ENCODE peak calls at places on chromosomes 1 and 21, in six cellular contexts. X is Karpas-422; W is CD8-positive, alpha-beta memory T cell; F is HCT116; H is CD8-positive, alpha-beta T cell; R is colonic mucosa. P is an unnamed sample.
A peak's percentile ranks its signal among the peaks of the same experiment; 100 is the strongest.

GRCh38 chr1:36203554-36204346 is 20.5 kb upstream of the THRAP3 start:
- DNase-seq in H (no peak), W (no peak), R (no peak), X (no peak), F (no peak), P (no peak)

GRCh38 chr1:12166834-12167492 is at the start of gene TNFRSF1B:
- DNase-seq in F (no peak), X (no peak), R (peak; percentile 78), W (peak; percentile 70), H (peak; percentile 50), P (peak; percentile 47)

GRCh38 chr1:240635466-240636256 is 23.7 kb upstream of the GREM2 start:
- DNase-seq in R (no peak), F (no peak), X (no peak), W (no peak), H (no peak), P (no peak)

GRCh38 chr1:42733415-42734200 is 6.4 kb downstream of the CLDN19 start:
- DNase-seq in H (no peak), W (no peak), F (no peak), X (no peak), R (no peak), P (no peak)

GRCh38 chr1:46553506-46553905 is 2.1 kb upstream of the KNCN start:
- DNase-seq in R (no peak), W (no peak), F (no peak), X (no peak), H (no peak), P (no peak)

GRCh38 chr1:169890761-169891538 is 2.7 kb downstream of the SCYL3 start:
- DNase-seq in W (peak; percentile 13), F (no peak), H (peak; percentile 45), R (peak; percentile 75), X (no peak), P (peak; percentile 36)

GRCh38 chr1:18812540-18812939 is 46.9 kb downstream of the TAS1R2 start:
- DNase-seq in F (no peak), R (no peak), W (no peak), X (no peak), H (no peak), P (no peak)

GRCh38 chr1:20154306-20154831 is 15.2 kb downstream of the PLA2G2F start:
- DNase-seq in W (no peak), F (no peak), X (no peak), H (no peak), R (no peak), P (no peak)

GRCh38 chr1:153963850-153964331 is 554 bp upstream of the SLC39A1 start:
- DNase-seq in R (peak; percentile 70), X (peak; percentile 49), F (peak; percentile 56), H (no peak), W (no peak), P (no peak)

GRCh38 chr1:4512622-4513021 is 141.8 kb upstream of the AJAP1 start:
- DNase-seq in R (no peak), X (no peak), H (no peak), F (no peak), W (no peak), P (no peak)

GRCh38 chr1:168079761-168080160 is 57.0 kb downstream of the GPR161 start:
- DNase-seq in F (peak; percentile 56), H (no peak), W (no peak), R (no peak), X (no peak), P (no peak)

GRCh38 chr21:43290529-43291346 is 121.9 kb downstream of the CRYAA start:
- DNase-seq in W (no peak), R (no peak), X (peak; percentile 94), F (no peak), H (no peak), P (no peak)

GRCh38 chr1:67824771-67825170 is 8.5 kb downstream of the GNG12 start:
- DNase-seq in R (no peak), X (no peak), F (no peak), H (no peak), W (no peak), P (no peak)

GRCh38 chr1:93805027-93805426 is 74.0 kb downstream of the DNTTIP2 start:
- DNase-seq in X (no peak), R (no peak), W (no peak), H (no peak), F (no peak), P (no peak)

GRCh38 chr1:93798301-93798700 is 80.7 kb downstream of the DNTTIP2 start:
- DNase-seq in H (no peak), R (no peak), X (no peak), W (no peak), F (no peak), P (no peak)

GRCh38 chr1:93804412-93804811 is 74.6 kb downstream of the DNTTIP2 start:
- DNase-seq in F (no peak), R (no peak), H (no peak), W (no peak), X (no peak), P (no peak)

GRCh38 chr1:93807301-93807930 is 71.6 kb downstream of the DNTTIP2 start:
- DNase-seq in X (no peak), W (no peak), F (no peak), R (no peak), H (no peak), P (no peak)

DNA sequence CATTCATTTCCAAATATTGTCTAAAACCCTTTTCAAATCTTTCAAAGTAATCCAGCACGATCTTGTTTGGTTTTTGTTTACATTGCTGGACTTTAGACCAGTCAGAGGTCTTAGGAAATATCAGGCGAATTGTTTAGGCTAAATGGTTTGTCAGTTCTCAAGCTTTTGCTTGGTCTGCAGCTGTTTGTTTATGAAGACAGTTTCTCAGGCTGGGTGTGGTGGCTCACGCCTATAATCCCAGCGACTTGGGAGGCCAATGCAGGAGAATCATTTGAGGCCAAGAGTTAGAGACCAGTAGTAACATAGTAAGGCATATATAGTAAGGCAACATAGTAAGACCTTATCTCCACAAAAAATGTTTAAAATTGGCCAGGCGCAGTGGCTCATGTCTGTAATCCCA is 77.5 kb downstream of the DNTTIP2 start:
- DNase-seq in H (no peak), W (no peak), R (no peak), F (no peak), X (no peak), P (no peak)
- H3K9me3 ChIP-seq in H (no peaks in the 10 kb centered on the region), W (no peaks in the 10 kb centered on the region), R (no peaks in the 10 kb centered on the region), F (no peaks in the 10 kb centered on the region), X (no peaks in the 10 kb centered on the region), P (no peaks in the 10 kb centered on the region)

GRCh38 chr1:52140633-52141512 is 1.0 kb upstream of the ZFYVE9 start:
- DNase-seq in X (no peak), R (no peak), H (no peak), F (no peak), W (no peak), P (no peak)
- H3K27ac ChIP-seq in X (no peak overlapping the region), R (peak overlapping the region; percentile 86), H (no peak overlapping the region), F (peak overlapping the region; percentile 91), W (no peak overlapping the region), P (no peak overlapping the region)

DNA sequence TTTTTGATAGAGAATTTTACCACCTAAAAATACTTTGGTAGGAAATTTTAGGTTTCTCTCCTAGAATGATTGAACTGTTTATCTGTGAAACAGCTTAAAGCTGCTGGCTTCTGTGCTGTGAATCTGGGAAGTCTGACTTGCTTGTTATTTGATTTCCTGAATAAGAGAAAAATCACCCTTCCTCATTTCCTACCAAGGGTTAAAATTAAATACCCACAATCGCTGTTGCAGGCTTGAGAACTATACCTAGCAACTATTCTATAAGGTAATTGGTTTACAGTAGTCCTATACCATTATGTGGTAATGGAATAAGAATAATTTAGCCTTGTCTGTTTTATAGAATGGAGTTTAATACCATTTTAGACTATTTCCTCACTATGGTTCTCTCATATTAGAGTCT is 198.8 kb upstream of the CACYBP start:
- DNase-seq in X (no peak), R (no peak), F (no peak), H (no peak), W (no peak), P (no peak)
- H3K4me3 ChIP-seq in X (peak overlapping the region; percentile 70), R (no peak overlapping the region), F (no peak overlapping the region), H (peak overlapping the region; percentile 63), W (no peak overlapping the region), P (peak overlapping the region; percentile 72)

GRCh38 chr1:78762113-78762512 is 112.5 kb downstream of the IFI44 start:
- DNase-seq in H (no peak), W (no peak), R (no peak), F (no peak), X (no peak), P (no peak)

GRCh38 chr1:78760858-78761257 is 111.2 kb downstream of the IFI44 start:
- DNase-seq in W (no peak), X (no peak), H (no peak), R (no peak), F (no peak), P (no peak)

GRCh38 chr1:78755986-78756385 is 106.4 kb downstream of the IFI44 start:
- DNase-seq in F (no peak), H (no peak), X (no peak), W (no peak), R (no peak), P (no peak)

GRCh38 chr1:78758493-78758892 is 108.9 kb downstream of the IFI44 start:
- DNase-seq in X (no peak), H (no peak), R (no peak), F (no peak), W (no peak), P (no peak)
- H3K9me3 ChIP-seq in X (no peaks in the 10 kb centered on the region), H (no peaks in the 10 kb centered on the region), R (no peaks in the 10 kb centered on the region), F (no peaks in the 10 kb centered on the region), W (no peaks in the 10 kb centered on the region), P (no peaks in the 10 kb centered on the region)

GRCh38 chr21:35561076-35561475 is 499.2 kb downstream of the SETD4 start:
- DNase-seq in H (no peak), W (no peak), R (no peak), X (no peak), F (no peak), P (no peak)

GRCh38 chr21:35566874-35567273 is 493.5 kb downstream of the SETD4 start:
- DNase-seq in F (no peak), R (no peak), X (no peak), W (no peak), H (no peak), P (no peak)

GRCh38 chr21:35565204-35565611 is 495.1 kb downstream of the SETD4 start:
- DNase-seq in W (no peak), H (no peak), X (no peak), F (no peak), R (no peak), P (no peak)

GRCh38 chr21:35562876-35563275 is 497.4 kb downstream of the SETD4 start:
- DNase-seq in F (no peak), X (no peak), H (no peak), W (no peak), R (no peak), P (no peak)

GRCh38 chr21:35563885-35564451 is 496.4 kb downstream of the SETD4 start:
- DNase-seq in H (no peak), X (no peak), W (no peak), F (no peak), R (peak; percentile 22), P (no peak)
- H3K27ac ChIP-seq in H (no peak overlapping the region), X (no peak overlapping the region), W (no peak overlapping the region), F (no peak overlapping the region), R (no peak overlapping the region), P (no peak overlapping the region)

DNA sequence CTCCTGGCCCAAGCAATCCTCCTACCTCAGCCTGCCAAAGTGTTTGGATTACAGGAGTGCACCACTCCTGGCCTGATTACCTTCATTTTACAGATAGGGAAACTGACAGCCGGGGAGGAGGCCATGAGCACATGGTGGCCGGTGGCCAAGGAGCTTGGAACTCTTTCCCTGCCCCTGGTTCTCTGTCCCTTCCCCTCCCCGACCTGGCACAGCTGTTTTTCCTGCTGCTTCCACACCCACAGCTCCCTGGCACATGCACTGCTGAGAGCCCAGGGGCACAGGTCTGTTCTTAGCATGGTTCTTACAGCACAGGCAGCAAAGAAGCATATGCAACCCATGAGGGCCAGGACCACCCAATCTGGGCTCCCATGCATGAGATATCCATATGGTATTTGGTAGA is 18.3 kb downstream of the SERINC2 start:
- DNase-seq in X (no peak), H (no peak), F (no peak), W (no peak), R (no peak), P (no peak)
- H3K4me3 ChIP-seq in X (no peak overlapping the region), H (no peak overlapping the region), F (no peak overlapping the region), W (no peak overlapping the region), R (no peak overlapping the region), P (no peak overlapping the region)

P was measured in effector memory CD4-positive, alpha-beta T cell.